ENCODE peak calls at places on chromosomes 12 and 14, in five cellular contexts. D, A, J, H and T are unnamed samples.

GRCh38 chr12:645563-646071 is 17.6 kb downstream of the NINJ2 start:
- DNase-seq in A (peak), J (no peak), D (peak), H (peak), T (no peak)

GRCh38 chr14:78253986-78254385 is 83.8 kb downstream of the NRXN3 start:
- DNase-seq in A (no peak), H (peak), D (no peak), J (no peak), T (no peak)

GRCh38 chr14:88518592-88519512 is 36.0 kb downstream of the PTPN21 start:
- DNase-seq in J (peak), D (no peak), H (peak), A (no peak), T (no peak)

GRCh38 chr14:41000350-41000749 is 606.3 kb upstream of the LRFN5 start:
- DNase-seq in H (no peak), J (no peak), D (no peak), A (no peak), T (no peak)

GRCh38 chr12:7349418-7349817 is 45.5 kb downstream of the ACSM4 start:
- DNase-seq in H (no peak), A (no peak), D (no peak), J (no peak), T (no peak)

GRCh38 chr12:110170535-110171185 is 46.5 kb downstream of the IFT81 start:
- DNase-seq in D (no peak), J (no peak), A (no peak), H (no peak), T (no peak)

GRCh38 chr12:103623716-103624115 is 36.6 kb downstream of the STAB2 start:
- DNase-seq in D (no peak), H (no peak), A (no peak), J (no peak), T (no peak)

GRCh38 chr14:73792476-73792875 is 59.2 kb upstream of the PTGR2 start:
- DNase-seq in D (no peak), A (no peak), J (no peak), H (no peak), T (no peak)

GRCh38 chr14:66137076-66137475 is 349.1 kb upstream of the CCDC196 start:
- DNase-seq in A (no peak), J (no peak), H (no peak), D (no peak), T (no peak)

GRCh38 chr12:55072093-55072492 is 52.3 kb downstream of the NEUROD4 start:
- DNase-seq in D (no peak), J (no peak), A (no peak), H (peak), T (peak)

GRCh38 chr12:82146740-82147139 is 211.4 kb downstream of the CCDC59 start:
- DNase-seq in J (no peak), A (no peak), H (no peak), D (no peak), T (no peak)

GRCh38 chr14:85519661-85520305 is 10.2 kb upstream of the FLRT2 start:
- DNase-seq in J (no peak), H (no peak), A (no peak), D (no peak), T (no peak)

GRCh38 chr12:54040648-54041047 is 7.8 kb downstream of the HOXC5 start:
- DNase-seq in A (no peak), D (no peak), J (no peak), H (no peak), T (no peak)

GRCh38 chr12:41228066-41228820 is 40.1 kb downstream of the PDZRN4 start:
- DNase-seq in J (no peak), A (no peak), H (no peak), D (no peak), T (no peak)

GRCh38 chr14:57066887-57067513 is 201.7 kb downstream of the EXOC5 start:
- DNase-seq in D (peak), H (no peak), J (no peak), A (no peak), T (peak)

GRCh38 chr14:64387232-64387737 is 868 bp upstream of the MTHFD1 start:
- DNase-seq in J (no peak), A (peak), D (no peak), H (peak), T (no peak)

GRCh38 chr14:52110441-52111086 is 41.7 kb upstream of the NID2 start:
- DNase-seq in A (no peak), D (no peak), J (no peak), H (peak), T (no peak)

GRCh38 chr14:66092748-66093147 is 393.4 kb upstream of the CCDC196 start:
- DNase-seq in A (no peak), H (no peak), J (no peak), D (no peak), T (no peak)

GRCh38 chr12:28795306-28795705 is 353.8 kb upstream of the FAR2 start:
- DNase-seq in J (no peak), A (no peak), D (no peak), H (peak), T (no peak)

GRCh38 chr14:50396636-50397460 is at the start of gene CDKL1:
- DNase-seq in D (peak), A (peak), H (peak), J (peak), T (no peak)

GRCh38 chr12:1611775-1612174 is 17.3 kb upstream of the WNT5B start:
- DNase-seq in D (no peak), J (peak), H (peak), A (no peak), T (no peak)

GRCh38 chr14:96136361-96136760 is 68.3 kb upstream of the BDKRB2 start:
- DNase-seq in D (no peak), H (peak), J (peak), A (no peak), T (no peak)

GRCh38 chr12:68498736-68499135 is 112.0 kb upstream of the RAP1B start:
- DNase-seq in D (no peak), A (no peak), J (no peak), H (no peak), T (no peak)

GRCh38 chr12:6460751-6461371 is 9.0 kb downstream of the TAPBPL start:
- DNase-seq in D (no peak), A (no peak), H (no peak), J (no peak), T (no peak)

GRCh38 chr12:24948816-24949722 is at the start of gene BCAT1:
- DNase-seq in H (peak), A (peak), D (peak), J (peak), T (no peak)
- TF ChIP-seq CTCF in H (peak), A (no peak), D (no peak), J (peak), T (peak)

GRCh38 chr14:98700748-98701147 is 571.2 kb downstream of the BCL11B start:
- DNase-seq in A (no peak), H (no peak), J (no peak), D (no peak), T (no peak)

GRCh38 chr14:98704441-98704840 is 567.6 kb downstream of the BCL11B start:
- DNase-seq in A (no peak), D (no peak), J (no peak), H (no peak), T (no peak)

GRCh38 chr14:98705826-98706225 is 566.2 kb downstream of the BCL11B start:
- DNase-seq in A (no peak), D (no peak), J (no peak), H (no peak), T (no peak)

GRCh38 chr14:98698341-98698740 is 573.7 kb downstream of the BCL11B start:
- DNase-seq in D (no peak), H (no peak), A (no peak), J (no peak), T (no peak)

DNA sequence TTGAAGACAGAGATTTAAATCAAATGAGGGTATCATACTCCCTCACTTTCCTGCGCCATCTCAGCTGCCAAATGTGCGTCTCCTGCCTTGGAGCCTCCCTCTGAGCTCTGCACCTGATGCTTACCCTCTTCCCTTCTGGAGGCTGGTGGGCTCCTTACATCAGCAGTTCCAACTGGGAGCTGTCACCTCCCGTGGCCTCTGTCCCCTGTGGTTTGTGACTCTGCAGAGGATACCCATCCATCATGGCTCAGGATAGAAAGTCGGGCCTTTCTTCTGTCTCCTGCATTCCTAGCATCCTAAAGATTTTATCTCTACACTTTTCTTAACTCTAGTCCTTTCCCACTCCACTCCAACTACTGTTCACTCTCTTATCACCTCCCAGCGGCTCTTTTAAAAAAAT is 570.6 kb downstream of the BCL11B start:
- DNase-seq in A (no peak), D (no peak), H (no peak), J (no peak), T (no peak)
- TF ChIP-seq CTCF in A (no peak), D (no peak), H (no peak), J (no peak), T (no peak)

GRCh38 chr12:24960222-24960855 is 11.4 kb upstream of the BCAT1 start:
- DNase-seq in A (no peak), D (no peak), H (peak), J (no peak), T (no peak)
- TF ChIP-seq CTCF in A (no peak), D (no peak), H (peak), J (peak), T (peak)

DNA sequence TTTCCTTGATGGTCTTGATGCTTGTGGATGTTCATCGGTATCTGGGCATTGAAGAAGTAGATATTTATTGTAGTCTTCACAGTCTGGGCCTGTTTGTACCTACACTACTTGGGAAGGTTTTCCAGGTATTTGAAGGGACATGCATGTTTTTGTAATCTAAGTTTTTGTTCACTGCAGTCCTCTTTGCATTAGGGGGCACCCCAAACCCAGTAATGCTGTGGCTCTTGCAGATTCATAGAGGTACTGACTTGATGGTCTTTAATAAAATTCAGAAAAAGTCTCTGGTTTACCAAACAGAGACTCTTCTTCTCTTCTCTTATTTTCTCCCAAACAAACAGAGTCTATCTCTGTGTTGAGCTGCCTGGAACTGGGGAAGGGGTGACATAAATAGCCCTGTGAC is 150.9 kb upstream of the SLC16A7 start:
- DNase-seq in J (no peak), D (no peak), H (peak), A (no peak), T (no peak)
- TF ChIP-seq CTCF in J (peak), D (no peak), H (peak), A (no peak), T (no peak)

DNA sequence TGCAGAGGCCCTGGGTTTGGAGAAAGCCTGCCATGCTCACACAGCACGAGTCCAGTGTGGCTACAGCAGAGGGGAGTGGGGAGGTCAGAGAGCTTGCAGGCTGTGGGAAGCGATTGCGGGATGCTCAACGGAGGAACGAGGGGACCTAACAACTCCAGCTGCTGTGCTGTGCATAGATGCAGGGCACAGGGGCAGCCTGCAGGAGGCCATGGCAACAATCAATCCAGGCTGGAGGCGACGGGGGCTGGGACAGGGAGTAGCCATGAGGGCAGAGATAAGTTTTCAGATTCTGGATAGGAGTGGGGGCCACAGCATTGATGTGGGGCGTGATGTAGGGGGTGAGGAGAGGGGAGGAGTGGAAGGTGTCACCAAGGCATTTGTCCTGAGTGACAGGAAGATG is 20.6 kb downstream of the FAIM2 start:
- DNase-seq in J (no peak), H (no peak), A (no peak), D (peak), T (no peak)
- TF ChIP-seq CTCF in J (no peak), H (no peak), A (no peak), D (no peak), T (no peak)

GRCh38 chr12:115362319-115362976 is 678.5 kb upstream of the TBX3 start:
- DNase-seq in D (no peak), H (peak), J (no peak), A (no peak), T (no peak)
- TF ChIP-seq CTCF in D (no peak), H (peak), J (peak), A (no peak), T (no peak)

GRCh38 chr12:45989857-45990467 is 412 bp downstream of the SCAF11 start:
- DNase-seq in J (no peak), D (peak), H (peak), A (peak), T (no peak)
- TF ChIP-seq CTCF in J (no peak), D (no peak), H (no peak), A (no peak), T (no peak)

GRCh38 chr14:20641591-20641990 is at the start of gene OR6S1:
- DNase-seq in A (no peak), H (no peak), D (no peak), J (no peak), T (no peak)
- TF ChIP-seq CTCF in A (no peak), H (no peak), D (no peak), J (no peak), T (no peak)